ENCODE peak calls at places on chromosome 18, in four cellular contexts. M is stomach, W is Panc1, N is GM23338. D is an unnamed sample.

GRCh38 chr18:78804206-78805030 is 175.2 kb upstream of the SALL3 start:
- DNase-seq in N (no peak), M (no peak), W (no peak), D (no peak)

GRCh38 chr18:56233595-56233994 is 404.8 kb downstream of the TXNL1 start:
- DNase-seq in N (no peak), M (no peak), W (no peak), D (no peak)

GRCh38 chr18:21270453-21270852 is 28.4 kb downstream of the GREB1L start:
- DNase-seq in M (no peak), W (no peak), N (no peak), D (no peak)

GRCh38 chr18:2395427-2396161 is 175.7 kb downstream of the METTL4 start:
- DNase-seq in N (no peak), W (no peak), M (no peak), D (no peak)

GRCh38 chr18:46097378-46097852 is 681 bp downstream of the ATP5F1A start:
- DNase-seq in M (peak; percentile 33), W (no peak), N (no peak), D (no peak)

GRCh38 chr18:79540161-79540913 is 139.3 kb upstream of the CTDP1 start:
- DNase-seq in M (peak; percentile 3), W (no peak), N (no peak), D (no peak)

GRCh38 chr18:13437801-13438506 is 219.4 kb downstream of the LDLRAD4 start:
- DNase-seq in N (no peak), W (no peak), M (no peak), D (no peak)

GRCh38 chr18:33733376-33733775 is 155.4 kb downstream of the ASXL3 start:
- DNase-seq in N (no peak), W (no peak), M (no peak), D (no peak)

GRCh38 chr18:62555135-62555534 is 32.3 kb downstream of the ZCCHC2 start:
- DNase-seq in N (no peak), M (no peak), W (peak; percentile 25), D (no peak)

GRCh38 chr18:60649107-60649506 is 276.5 kb upstream of the MC4R start:
- DNase-seq in W (no peak), M (no peak), N (no peak), D (no peak)

GRCh38 chr18:24054130-24054529 is 39.6 kb downstream of the TTC39C start:
- DNase-seq in W (no peak), M (no peak), N (no peak), D (no peak)

GRCh38 chr18:29154758-29155725 is 978.1 kb upstream of the CDH2 start:
- DNase-seq in W (peak; percentile 88), N (no peak), M (no peak), D (peak; percentile 66)

GRCh38 chr18:60506682-60507081 is 134.1 kb upstream of the MC4R start:
- DNase-seq in N (no peak), M (no peak), W (no peak), D (no peak)

GRCh38 chr18:32310119-32310518 is 120.3 kb downstream of the MEP1B start:
- DNase-seq in N (no peak), M (no peak), W (no peak), D (no peak)

GRCh38 chr18:3605562-3606443 is 155.8 kb downstream of the TGIF1 start:
- DNase-seq in W (no peak), N (peak; percentile 42), M (no peak), D (no peak)

GRCh38 chr18:79964330-79965118 is at the start of gene HSBP1L1:
- DNase-seq in W (no peak), M (peak; percentile 87), N (peak; percentile 90), D (peak; percentile 48)

GRCh38 chr18:68263481-68263880 is 451.4 kb downstream of the TMX3 start:
- DNase-seq in W (no peak), N (no peak), M (no peak), D (no peak)

GRCh38 chr18:46736136-46736535 is 20.7 kb downstream of the ST8SIA5 start:
- DNase-seq in N (no peak), M (no peak), W (no peak), D (no peak)

GRCh38 chr18:7206231-7206630 is 24.7 kb upstream of the LRRC30 start:
- DNase-seq in W (no peak), M (no peak), N (no peak), D (no peak)

GRCh38 chr18:58314284-58314683 is 270.3 kb downstream of the NEDD4L start:
- DNase-seq in M (peak; percentile 43), W (no peak), N (no peak), D (peak; percentile 53)

GRCh38 chr18:48866028-48866733 is 84.6 kb downstream of the SMAD7 start:
- DNase-seq in N (no peak), W (no peak), M (peak; percentile 84), D (no peak)

GRCh38 chr18:48867978-48868377 is 82.8 kb downstream of the SMAD7 start:
- DNase-seq in N (no peak), W (no peak), M (no peak), D (no peak)

GRCh38 chr18:48864876-48865275 is 85.9 kb downstream of the SMAD7 start:
- DNase-seq in M (no peak), W (no peak), N (no peak), D (no peak)

GRCh38 chr18:48868468-48869466 is 82.0 kb downstream of the SMAD7 start:
- DNase-seq in N (no peak), W (no peak), M (peak; percentile 37), D (no peak)

DNA sequence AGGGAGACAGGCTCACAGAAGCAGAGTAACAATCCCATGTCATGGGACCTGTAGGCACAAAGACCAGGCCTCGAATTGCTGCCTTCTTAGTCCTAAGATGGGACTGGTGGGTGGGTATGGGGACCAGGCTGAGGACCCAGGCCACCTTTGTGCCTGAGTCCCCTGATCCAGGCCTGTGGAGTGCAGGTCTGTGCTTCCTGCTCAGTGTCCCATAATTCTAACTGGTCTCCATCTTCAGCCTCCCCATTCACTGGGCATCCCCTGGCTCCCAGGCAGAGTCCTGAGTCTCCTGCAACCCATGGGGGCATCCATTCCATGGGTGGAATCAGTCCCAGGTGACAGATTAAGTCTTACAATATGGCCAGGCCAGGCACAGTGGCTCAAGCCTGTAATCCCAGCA is 83.9 kb downstream of the SMAD7 start:
- DNase-seq in W (no peak), M (no peak), N (no peak), D (no peak)
- TF ChIP-seq POLR2AphosphoS5 in W (no peak), M (no peak), N (no peak), D (no peak)

DNA sequence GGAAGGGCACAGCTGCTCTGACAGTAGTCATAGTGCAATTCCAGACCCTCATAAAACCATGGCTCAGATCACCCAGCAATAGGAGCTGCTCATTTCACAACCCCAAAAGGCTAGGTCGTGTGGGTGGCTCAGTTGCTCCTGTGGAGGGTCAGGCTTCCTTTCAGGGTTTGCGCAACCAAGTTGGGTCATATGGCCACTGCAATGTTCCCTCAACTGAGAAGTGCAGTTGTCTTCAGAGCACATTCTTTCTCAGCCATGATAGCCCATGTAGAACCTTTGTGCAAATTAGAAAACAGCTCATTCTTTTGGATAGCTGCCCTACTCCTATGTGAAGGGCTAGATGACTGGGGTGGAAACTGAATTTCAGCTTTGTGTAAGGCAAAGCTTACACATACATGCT is 3.2 kb downstream of the SERPINB13 start:
- DNase-seq in M (no peak), W (no peak), N (no peak), D (no peak)
- TF ChIP-seq POLR2AphosphoS5 in M (no peak), W (no peak), N (no peak), D (no peak)

GRCh38 chr18:35478520-35479435 is 19.0 kb downstream of the INO80C start:
- DNase-seq in N (no peak), M (peak; percentile 68), W (peak; percentile 89), D (peak; percentile 95)
- TF ChIP-seq POLR2AphosphoS5 in N (no peak), M (peak; percentile 28), W (no peak), D (peak; percentile 64)

DNA sequence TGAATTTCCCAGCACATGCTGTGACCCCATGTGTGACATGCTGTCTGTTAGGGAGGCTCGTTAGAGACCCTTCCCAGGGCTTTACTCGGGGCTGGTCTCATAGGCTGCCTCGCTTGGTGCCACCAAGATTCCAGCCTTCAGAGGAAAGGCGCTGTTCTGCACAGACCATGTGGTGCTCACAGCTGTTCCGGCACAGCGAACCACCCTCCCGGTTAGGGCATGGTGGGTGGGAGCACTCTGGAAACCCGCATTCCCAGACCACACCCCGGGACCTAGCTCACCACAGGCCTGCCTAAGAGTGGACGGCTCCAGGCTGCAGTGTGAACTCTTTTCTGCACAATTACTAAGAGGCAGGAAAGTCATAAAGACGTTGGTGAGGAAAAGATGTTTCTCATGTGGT is 112.0 kb downstream of the MBP start:
- DNase-seq in M (no peak), W (no peak), N (no peak), D (no peak)
- TF ChIP-seq POLR2AphosphoS5 in M (no peak), W (no peak), N (no peak), D (no peak)

DNA sequence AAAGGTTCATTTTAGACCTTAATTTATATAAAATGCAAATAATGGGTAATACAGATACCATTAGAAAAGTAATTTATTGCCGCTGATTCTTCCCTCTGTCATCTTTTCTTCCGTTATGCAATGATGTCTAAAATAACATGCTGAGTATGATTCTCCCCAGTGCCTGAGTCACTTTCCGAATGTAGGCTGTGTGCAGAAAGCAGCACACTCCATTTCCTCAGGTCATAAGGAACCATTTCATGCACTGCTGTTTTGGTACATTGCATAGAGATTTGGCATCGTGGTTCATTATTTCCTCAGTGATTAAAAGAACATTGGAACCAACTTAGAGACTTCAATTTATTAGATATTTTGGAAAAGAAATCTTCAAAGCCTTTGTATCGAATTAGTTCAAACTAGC is 173.5 kb downstream of the CDH2 start:
- DNase-seq in N (no peak), M (no peak), W (no peak), D (no peak)
- TF ChIP-seq POLR2AphosphoS5 in N (no peak), M (no peak), W (no peak), D (no peak)

GRCh38 chr18:74773171-74773624 is 175.5 kb downstream of the ZNF407 start:
- DNase-seq in W (no peak), M (no peak), N (no peak), D (no peak)

GRCh38 chr18:74778191-74778847 is 180.6 kb downstream of the ZNF407 start:
- DNase-seq in N (no peak), W (no peak), M (no peak), D (no peak)

GRCh38 chr18:74774486-74774885 is 176.8 kb downstream of the ZNF407 start:
- DNase-seq in N (no peak), W (no peak), M (no peak), D (no peak)

GRCh38 chr18:74775239-74775638 is 177.6 kb downstream of the ZNF407 start:
- DNase-seq in W (no peak), M (no peak), N (no peak), D (no peak)
- TF ChIP-seq POLR2AphosphoS5 in W (no peak), M (no peak), N (no peak), D (no peak)

GRCh38 chr18:76528477-76529432 is 33.7 kb upstream of the ZNF516 start:
- DNase-seq in W (no peak), M (peak; percentile 46), N (peak; percentile 48), D (no peak)
- TF ChIP-seq POLR2AphosphoS5 in W (no peak), M (peak; percentile 9), N (no peak), D (no peak)